ENCODE peak calls at places on chromosomes 2 and 18, in six cellular contexts. O, H, B, A, Q and N are unnamed samples. For H3K4me1, the result is how much of the 10 kb centered on the place peaks cover.

GRCh38 chr18:12491611-12492435 is 84.1 kb downstream of the PRELID3A start:
- DNase-seq in O (no peak), H (no peak), B (no peak), A (no peak), Q (no peak), N (no peak)

GRCh38 chr2:207337234-207338219 is 171.8 kb upstream of the KLF7 start:
- DNase-seq in O (no peak), H (no peak), B (no peak), A (no peak), Q (no peak), N (no peak)

GRCh38 chr2:207561386-207562080 is 31.8 kb downstream of the CREB1 start:
- DNase-seq in O (no peak), H (no peak), B (no peak), A (no peak), Q (no peak), N (no peak)

GRCh38 chr2:238338710-238339394 is 18.5 kb downstream of the TRAF3IP1 start:
- DNase-seq in O (no peak), H (no peak), B (no peak), A (no peak), Q (no peak), N (no peak)

GRCh38 chr18:10045296-10045891 is 131.6 kb downstream of the VAPA start:
- DNase-seq in O (no peak), H (no peak), B (no peak), A (no peak), Q (no peak), N (no peak)

GRCh38 chr2:28639836-28640235 is 111.8 kb upstream of the PPP1CB start:
- DNase-seq in O (no peak), H (no peak), B (peak), A (no peak), Q (no peak), N (no peak)

GRCh38 chr18:51933903-51934302 is 406.1 kb upstream of the DCC start:
- DNase-seq in O (no peak), H (no peak), B (no peak), A (no peak), Q (no peak), N (no peak)

GRCh38 chr2:27885246-27885645 is 4.9 kb downstream of the RBKS start:
- DNase-seq in O (no peak), H (no peak), B (no peak), A (no peak), Q (no peak), N (no peak)

GRCh38 chr2:210655229-210655628 is 98.8 kb downstream of the CPS1 start:
- DNase-seq in O (no peak), H (no peak), B (no peak), A (no peak), Q (no peak), N (no peak)

GRCh38 chr2:189534854-189535253 is 45.7 kb downstream of the SLC40A1 start:
- DNase-seq in O (no peak), H (no peak), B (no peak), A (no peak), Q (no peak), N (no peak)

GRCh38 chr18:43129946-43130523 is 14.6 kb upstream of the RIT2 start:
- DNase-seq in O (no peak), H (no peak), B (no peak), A (no peak), Q (no peak), N (no peak)

GRCh38 chr2:44802409-44803099 is 138.9 kb upstream of the SIX3 start:
- DNase-seq in O (no peak), H (no peak), B (no peak), A (no peak), Q (no peak), N (no peak)

GRCh38 chr2:235042576-235043515 is 91.0 kb downstream of the SH3BP4 start:
- DNase-seq in O (no peak), H (no peak), B (no peak), A (no peak), Q (no peak), N (no peak)

GRCh38 chr2:109173311-109174171 is 44.5 kb downstream of the SH3RF3 start:
- DNase-seq in O (peak), H (peak), B (no peak), A (peak), Q (peak), N (peak)

DNA sequence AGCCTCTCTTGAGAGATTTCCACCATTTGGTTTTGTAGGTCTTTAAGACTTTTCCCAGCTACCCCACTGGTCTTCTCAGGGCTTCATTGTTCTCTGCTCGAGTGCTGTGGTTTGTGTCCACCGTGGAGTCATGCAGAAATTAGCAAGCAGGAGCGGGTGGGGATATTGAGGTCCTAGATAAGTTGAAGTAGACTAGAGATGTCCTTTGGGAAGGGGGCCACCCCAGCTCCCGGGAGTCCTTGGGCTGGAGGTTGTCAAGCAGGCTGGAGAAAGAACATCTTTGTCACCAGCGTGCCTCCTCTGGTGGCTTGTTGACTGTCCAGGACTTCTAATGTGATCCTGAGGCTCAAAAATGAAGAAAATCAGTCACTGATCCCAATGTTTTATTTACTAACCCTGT is 207.9 kb downstream of the KLHL29 start:
- DNase-seq in O (no peak), H (no peak), B (no peak), A (no peak), Q (no peak), N (no peak)
- H3K4me1 ChIP-seq in O (under half), H (half or more), B (under half), A (under half), Q (half or more), N (under half)

DNA sequence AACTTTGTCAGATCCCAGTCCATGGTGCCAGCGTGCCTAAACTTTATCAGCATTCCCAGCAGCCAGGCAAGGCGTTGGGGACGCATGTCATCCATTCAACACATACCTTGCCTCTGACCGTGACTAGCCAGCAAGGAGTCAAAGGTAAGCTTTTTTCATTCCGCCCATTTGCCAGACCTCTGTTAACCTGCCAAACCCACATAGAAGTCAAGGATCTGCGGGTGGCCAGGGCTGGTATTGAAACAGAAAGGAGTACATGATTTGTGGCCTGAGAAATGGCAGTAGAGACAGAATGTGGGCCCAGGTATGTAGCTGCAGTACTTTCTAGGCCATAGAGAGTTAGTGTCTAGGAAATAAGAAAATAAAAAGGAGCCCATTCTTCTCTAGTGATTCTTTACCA is 240.2 kb downstream of the LTBP1 start:
- DNase-seq in O (no peak), H (no peak), B (no peak), A (no peak), Q (no peak), N (no peak)
- H3K27ac ChIP-seq in O (peak), H (no peak), B (no peak), A (no peak), Q (no peak), N (no peak)

DNA sequence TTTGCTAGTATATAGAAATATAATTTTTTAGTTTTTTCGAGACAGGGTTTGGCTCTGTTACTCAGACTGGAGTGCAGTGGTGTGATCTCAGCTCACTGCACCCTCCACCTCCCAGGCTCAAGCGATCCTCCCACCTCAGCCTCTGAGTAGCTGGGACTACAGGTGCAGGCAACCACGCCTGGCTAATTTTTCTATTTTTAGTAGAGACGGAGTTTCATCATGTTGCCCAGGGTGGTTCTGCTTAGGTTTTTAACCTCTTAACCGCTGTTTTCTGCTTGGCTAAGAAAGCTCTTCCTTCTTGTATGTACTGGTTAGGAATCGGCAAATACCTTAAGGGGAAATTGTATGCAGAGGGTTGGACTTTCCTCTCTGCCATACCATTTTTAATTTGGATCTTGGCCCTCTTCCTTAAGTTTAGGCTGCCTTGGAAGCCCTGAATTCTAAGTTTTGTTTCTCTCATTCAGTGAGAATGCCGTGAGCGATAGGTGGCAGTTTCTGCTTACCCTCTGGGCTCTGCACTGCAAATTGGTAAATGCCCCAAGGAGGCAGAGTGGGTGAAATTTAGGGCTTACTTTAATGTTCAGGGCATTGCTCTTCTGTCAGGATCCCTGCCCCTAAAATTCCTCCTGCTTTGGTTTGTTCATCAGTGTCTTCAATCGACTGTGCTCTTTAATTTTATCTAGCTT is 32.3 kb downstream of the EML6 start:
- DNase-seq in O (no peak), H (no peak), B (no peak), A (no peak), Q (no peak), N (no peak)
- TF ChIP-seq CTCF in O (no peak), H (no peak), B (no peak), A (no peak), Q (no peak), N (no peak)

GRCh38 chr2:30235859-30236535 is 4.7 kb downstream of the LBH start:
- DNase-seq in O (no peak), H (no peak), B (no peak), A (no peak), Q (no peak), N (no peak)

GRCh38 chr2:30233142-30233961 is 2.0 kb downstream of the LBH start:
- DNase-seq in O (no peak), H (no peak), B (no peak), A (no peak), Q (no peak), N (no peak)

GRCh38 chr2:30232801-30233130 is 1.4 kb downstream of the LBH start:
- DNase-seq in O (no peak), H (no peak), B (no peak), A (no peak), Q (no peak), N (peak)

GRCh38 chr2:30235008-30235655 is 3.8 kb downstream of the LBH start:
- DNase-seq in O (no peak), H (no peak), B (no peak), A (no peak), Q (no peak), N (no peak)

GRCh38 chr2:30234180-30234971 is 3.0 kb downstream of the LBH start:
- DNase-seq in O (peak), H (no peak), B (no peak), A (no peak), Q (peak), N (no peak)
- H3K4me1 ChIP-seq in O (under half), H (half or more), B (under half), A (under half), Q (under half), N (under half)

GRCh38 chr2:218618102-218618860 is 10.6 kb downstream of the PLCD4 start:
- DNase-seq in O (no peak), H (no peak), B (no peak), A (no peak), Q (no peak), N (no peak)
- H3K27ac ChIP-seq in O (no peak), H (no peak), B (no peak), A (no peak), Q (no peak), N (no peak)